ENCODE peak calls at places on chromosomes 7 and 10, in six cellular contexts. X is GDM1; M is mesothelial cell of epicardium; H is skeletal muscle cell; V is mucosa of gallbladder; T is activated CD4-positive, alpha-beta memory T cell treated with anti-CD3 and anti-CD28 coated beads for 36 hours. F is an unnamed sample.

GRCh38 chr7:31027161-31027965 is 24.7 kb upstream of the ADCYAP1R1 start:
- DNase-seq in V (peak; percentile 13), X (no peak), T (no peak), M (no peak), H (no peak), F (no peak)

GRCh38 chr10:30396708-30397107 is 37.3 kb upstream of the MAP3K8 start:
- DNase-seq in M (no peak), H (no peak), V (no peak), T (no peak), X (no peak), F (no peak)

GRCh38 chr10:124709862-124710261 is 34.3 kb downstream of the FAM53B start:
- DNase-seq in H (no peak), V (peak; percentile 57), M (no peak), T (no peak), X (no peak), F (no peak)

GRCh38 chr10:43980313-43980712 is 331.6 kb upstream of the ZNF32 start:
- DNase-seq in T (no peak), H (no peak), V (no peak), X (no peak), M (no peak), F (no peak)

GRCh38 chr10:74361678-74362077 is 210.7 kb downstream of the ADK start:
- DNase-seq in X (no peak), H (no peak), V (no peak), T (no peak), M (no peak), F (no peak)

GRCh38 chr7:151833691-151834090 is 43.2 kb downstream of the PRKAG2 start:
- DNase-seq in H (no peak), T (no peak), V (no peak), X (no peak), M (no peak), F (no peak)

GRCh38 chr10:127949831-127950230 is 42.9 kb downstream of the PTPRE start:
- DNase-seq in T (no peak), M (no peak), H (no peak), V (no peak), X (no peak), F (no peak)

GRCh38 chr7:93551063-93551895 is 23.2 kb downstream of the CALCR start:
- DNase-seq in H (no peak), M (no peak), T (no peak), X (peak; percentile 3), V (no peak), F (peak; percentile 38)

GRCh38 chr10:99551158-99551557 is 18.4 kb downstream of the NKX2-3 start:
- DNase-seq in T (no peak), V (no peak), H (peak; percentile 45), M (no peak), X (no peak), F (peak; percentile 4)

GRCh38 chr7:79090543-79090942 is 362.9 kb downstream of the MAGI2 start:
- DNase-seq in X (no peak), V (no peak), H (no peak), T (no peak), M (no peak), F (no peak)

GRCh38 chr7:70654979-70655378 is 477.0 kb upstream of the GALNT17 start:
- DNase-seq in M (no peak), H (no peak), V (no peak), X (no peak), T (no peak), F (no peak)

GRCh38 chr10:132810807-132811700 is 25.1 kb upstream of the NKX6-2 start:
- DNase-seq in M (peak; percentile 19), X (no peak), T (no peak), V (no peak), H (no peak), F (no peak)

GRCh38 chr10:26642896-26643653 is 54.4 kb upstream of the PDSS1 start:
- DNase-seq in M (no peak), X (no peak), T (no peak), H (no peak), V (no peak), F (no peak)

GRCh38 chr7:132207782-132208181 is 368.5 kb downstream of the PLXNA4 start:
- DNase-seq in X (no peak), H (no peak), T (no peak), M (no peak), V (no peak), F (no peak)

GRCh38 chr10:110431659-110432058 is 66.0 kb upstream of the DUSP5 start:
- DNase-seq in H (no peak), V (no peak), X (no peak), T (peak; percentile 1), M (no peak), F (no peak)

GRCh38 chr7:2792856-2793487 is 51.1 kb downstream of the GNA12 start:
- DNase-seq in V (no peak), M (no peak), H (no peak), T (no peak), X (no peak), F (no peak)

GRCh38 chr10:106308284-106308683 is 856.2 kb downstream of the SORCS1 start:
- DNase-seq in H (no peak), V (no peak), M (no peak), X (no peak), T (no peak), F (no peak)

GRCh38 chr10:93874309-93875031 is 19.3 kb upstream of the SLC35G1 start:
- DNase-seq in M (no peak), T (no peak), H (no peak), X (no peak), V (no peak), F (no peak)

GRCh38 chr10:7410306-7410799 is 481 bp downstream of the SFMBT2 start:
- DNase-seq in X (no peak), T (peak; percentile 55), M (no peak), V (no peak), H (no peak), F (no peak)

GRCh38 chr7:44559485-44559884 is 14.2 kb downstream of the DDX56 start:
- DNase-seq in H (no peak), T (no peak), M (no peak), X (no peak), V (no peak), F (no peak)

GRCh38 chr10:11724938-11725776 is 17.0 kb upstream of the ECHDC3 start:
- DNase-seq in X (peak; percentile 43), V (no peak), M (no peak), T (no peak), H (peak; percentile 31), F (peak; percentile 55)

GRCh38 chr10:99297033-99297432 is 32.1 kb upstream of the CNNM1 start:
- DNase-seq in X (no peak), M (no peak), H (no peak), T (no peak), V (no peak), F (no peak)

GRCh38 chr10:60952846-60953220 is 8.8 kb upstream of the RHOBTB1 start:
- DNase-seq in M (no peak), H (no peak), T (no peak), V (no peak), X (no peak), F (no peak)

GRCh38 chr7:85600425-85600824 is 413.6 kb upstream of the SEMA3D start:
- DNase-seq in V (no peak), H (no peak), X (no peak), T (no peak), M (no peak), F (no peak)

GRCh38 chr10:6401562-6402348 is 178.3 kb downstream of the PRKCQ start:
- DNase-seq in M (peak; percentile 46), H (peak; percentile 69), V (peak; percentile 82), T (peak; percentile 71), X (peak; percentile 59), F (peak; percentile 85)

GRCh38 chr7:150345012-150345411 is 3.6 kb upstream of the RARRES2 start:
- DNase-seq in M (no peak), T (no peak), X (no peak), V (no peak), H (no peak), F (no peak)

GRCh38 chr7:114910787-114911186 is 11.1 kb upstream of the MDFIC start:
- DNase-seq in H (no peak), T (no peak), X (no peak), M (no peak), V (no peak), F (no peak)

GRCh38 chr10:43808136-43808535 is 159.5 kb upstream of the ZNF32 start:
- DNase-seq in X (no peak), T (no peak), M (no peak), V (no peak), H (no peak), F (no peak)

GRCh38 chr10:84194424-84195043 is at the start of gene CDHR1:
- DNase-seq in V (no peak), X (no peak), M (no peak), T (peak; percentile 57), H (no peak), F (no peak)

GRCh38 chr7:155247479-155248365 is 50.0 kb upstream of the INSIG1 start:
- DNase-seq in M (no peak), T (no peak), H (no peak), V (no peak), X (no peak), F (no peak)

GRCh38 chr7:7720193-7720592 is 1.8 kb upstream of the RPA3 start:
- DNase-seq in H (no peak), M (no peak), X (no peak), V (no peak), T (no peak), F (no peak)

GRCh38 chr7:141954334-141954733 is 7.6 kb upstream of the CLEC5A start:
- DNase-seq in X (no peak), V (no peak), H (no peak), T (no peak), M (no peak), F (no peak)

GRCh38 chr10:101031796-101032636 is 982 bp downstream of the SFXN3 start:
- DNase-seq in X (peak; percentile 69), V (peak; percentile 44), M (no peak), H (no peak), T (peak; percentile 86), F (no peak)

GRCh38 chr7:44387427-44387826 is 62.0 kb upstream of the CAMK2B start:
- DNase-seq in H (no peak), V (peak; percentile 4), M (no peak), T (no peak), X (no peak), F (no peak)

GRCh38 chr10:128102480-128103228 is 23.6 kb downstream of the MKI67 start:
- DNase-seq in V (no peak), X (no peak), T (no peak), M (no peak), H (no peak), F (no peak)

GRCh38 chr7:27434729-27435400 is 192.3 kb downstream of the EVX1 start:
- DNase-seq in M (no peak), V (no peak), H (peak; percentile 56), T (no peak), X (no peak), F (no peak)

GRCh38 chr7:322708-323111 is 32.7 kb downstream of the FOXL3 start:
- DNase-seq in M (no peak), T (no peak), H (no peak), X (no peak), V (no peak), F (no peak)

F was measured in fibroblast of the conjunctiva.